ENCODE peak calls at places on chromosomes 16 and 17, in five cellular contexts. K is cardiac fibroblast; L is neuronal stem cell; F is hypothalamus; A is activated CD4-positive, CD25-positive, alpha-beta regulatory T cell. X is an unnamed sample.

GRCh38 chr17:29390856-29391631 is 881 bp downstream of the TAOK1 start:
- DNase-seq in L (no peak), K (peak), A (no peak), F (peak), X (no peak)

GRCh38 chr17:9183297-9183696 is 162.0 kb downstream of the NTN1 start:
- DNase-seq in F (no peak), L (no peak), K (no peak), A (no peak), X (no peak)

GRCh38 chr16:11090947-11091785 is 146.8 kb downstream of the CLEC16A start:
- DNase-seq in F (no peak), L (no peak), K (no peak), A (no peak), X (no peak)

GRCh38 chr16:86772671-86773338 is 194.5 kb downstream of the FOXL1 start:
- DNase-seq in A (no peak), K (peak), L (peak), F (no peak), X (no peak)

GRCh38 chr17:58242171-58242784 is 3.9 kb downstream of the LPO start:
- DNase-seq in K (no peak), A (no peak), L (no peak), F (no peak), X (no peak)

GRCh38 chr16:4876646-4877297 is 29.5 kb downstream of the UBN1 start:
- DNase-seq in L (no peak), K (no peak), F (no peak), A (no peak), X (no peak)

GRCh38 chr16:13316008-13316407 is 414.6 kb downstream of the SHISA9 start:
- DNase-seq in F (no peak), K (no peak), A (no peak), L (no peak), X (no peak)

GRCh38 chr16:85898521-85899442 is at the start of gene IRF8:
- DNase-seq in L (peak), F (no peak), A (peak), K (peak), X (peak)

GRCh38 chr17:32335647-32336046 is 6.3 kb downstream of the C17orf75 start:
- DNase-seq in F (no peak), A (no peak), K (peak), L (no peak), X (no peak)

GRCh38 chr16:8070501-8070900 is 519.8 kb downstream of the TMEM114 start:
- DNase-seq in A (no peak), L (no peak), K (no peak), F (no peak), X (no peak)

GRCh38 chr17:70343134-70343533 is 173.8 kb downstream of the KCNJ2 start:
- DNase-seq in L (no peak), F (no peak), A (no peak), K (no peak), X (no peak)

GRCh38 chr16:67312450-67313118 is 14.0 kb downstream of the KCTD19 start:
- DNase-seq in K (peak), L (no peak), F (no peak), A (no peak), X (no peak)

GRCh38 chr17:71585540-71585939 is 535.3 kb upstream of the SOX9 start:
- DNase-seq in L (no peak), A (no peak), F (no peak), K (no peak), X (no peak)

GRCh38 chr17:28191018-28191417 is 128.0 kb upstream of the TMEM97 start:
- DNase-seq in A (no peak), L (no peak), F (no peak), K (no peak), X (no peak)

GRCh38 chr17:75785770-75786538 is 1.3 kb downstream of the UNK start:
- DNase-seq in A (no peak), K (peak), F (no peak), L (no peak), X (no peak)